ENCODE peak calls at places on chromosomes 3 and 15, in seven cellular contexts. One of them, this sample, is unnamed.

GRCh38 chr3:139448104-139448503 is 28.2 kb downstream of the RBP2 start:
- DNase-seq in SK-N-SH: no peak
- DNase-seq in GM12878: no peak
- DNase-seq in HepG2: no peak
- DNase-seq in GM12892: no peak
- DNase-seq in H1: no peak
- DNase-seq in K562: no peak
- DNase-seq in this sample: no peak

GRCh38 chr15:96366526-96366877 is 36.0 kb downstream of the NR2F2 start:
- DNase-seq in K562: no peak
- DNase-seq in GM12892: no peak
- DNase-seq in SK-N-SH: no peak
- DNase-seq in H1: peak
- DNase-seq in HepG2: no peak
- DNase-seq in GM12878: no peak
- DNase-seq in this sample: no peak

GRCh38 chr15:44738340-44738984 is 2.1 kb downstream of the TRIM69 start:
- DNase-seq in SK-N-SH: peak
- DNase-seq in HepG2: peak
- DNase-seq in GM12892: no peak
- DNase-seq in GM12878: no peak
- DNase-seq in K562: peak
- DNase-seq in H1: no peak
- DNase-seq in this sample: no peak

GRCh38 chr3:28791713-28792255 is 443.2 kb upstream of the AZI2 start:
- DNase-seq in GM12892: no peak
- DNase-seq in GM12878: no peak
- DNase-seq in HepG2: no peak
- DNase-seq in K562: no peak
- DNase-seq in H1: no peak
- DNase-seq in SK-N-SH: no peak
- DNase-seq in this sample: no peak

GRCh38 chr3:192869131-192870027 is 48.3 kb downstream of the MB21D2 start:
- DNase-seq in GM12892: no peak
- DNase-seq in HepG2: no peak
- DNase-seq in K562: no peak
- DNase-seq in SK-N-SH: no peak
- DNase-seq in H1: no peak
- DNase-seq in GM12878: no peak
- DNase-seq in this sample: no peak

GRCh38 chr3:100073555-100074307 is 40.6 kb downstream of the FILIP1L start:
- DNase-seq in K562: no peak
- DNase-seq in SK-N-SH: no peak
- DNase-seq in HepG2: no peak
- DNase-seq in H1: no peak
- DNase-seq in GM12878: no peak
- DNase-seq in GM12892: no peak
- DNase-seq in this sample: no peak

GRCh38 chr3:27431116-27431515 is 53.1 kb downstream of the SLC4A7 start:
- DNase-seq in GM12878: no peak
- DNase-seq in K562: no peak
- DNase-seq in SK-N-SH: no peak
- DNase-seq in HepG2: no peak
- DNase-seq in GM12892: no peak
- DNase-seq in H1: no peak
- DNase-seq in this sample: no peak

GRCh38 chr15:51647128-51647562 is 24.6 kb upstream of the DMXL2 start:
- DNase-seq in GM12878: no peak
- DNase-seq in HepG2: no peak
- DNase-seq in H1: no peak
- DNase-seq in SK-N-SH: peak
- DNase-seq in GM12892: no peak
- DNase-seq in K562: peak
- DNase-seq in this sample: no peak

GRCh38 chr3:155979746-155980145 is 109.3 kb downstream of the GMPS start:
- DNase-seq in H1: no peak
- DNase-seq in GM12892: no peak
- DNase-seq in K562: no peak
- DNase-seq in SK-N-SH: no peak
- DNase-seq in HepG2: no peak
- DNase-seq in GM12878: no peak
- DNase-seq in this sample: no peak

GRCh38 chr3:172217877-172218276 is 178.5 kb downstream of the FNDC3B start:
- DNase-seq in GM12878: no peak
- DNase-seq in H1: no peak
- DNase-seq in HepG2: no peak
- DNase-seq in GM12892: no peak
- DNase-seq in K562: no peak
- DNase-seq in SK-N-SH: no peak
- DNase-seq in this sample: no peak

GRCh38 chr15:43948691-43949325 is 122.0 kb downstream of the WDR76 start:
- DNase-seq in SK-N-SH: no peak
- DNase-seq in HepG2: no peak
- DNase-seq in GM12878: peak
- DNase-seq in H1: no peak
- DNase-seq in GM12892: no peak
- DNase-seq in K562: no peak
- DNase-seq in this sample: no peak

GRCh38 chr3:11035757-11036505 is 43.4 kb downstream of the SLC6A1 start:
- DNase-seq in GM12878: no peak
- DNase-seq in SK-N-SH: no peak
- DNase-seq in GM12892: no peak
- DNase-seq in HepG2: no peak
- DNase-seq in H1: no peak
- DNase-seq in K562: no peak
- DNase-seq in this sample: no peak

GRCh38 chr3:169668081-169668956 is 4.8 kb upstream of the MECOM start:
- DNase-seq in GM12892: no peak
- DNase-seq in K562: no peak
- DNase-seq in GM12878: no peak
- DNase-seq in HepG2: no peak
- DNase-seq in SK-N-SH: peak
- DNase-seq in H1: peak
- DNase-seq in this sample: no peak

GRCh38 chr3:44893097-44893496 is 18.7 kb downstream of the TGM4 start:
- DNase-seq in GM12878: no peak
- DNase-seq in H1: no peak
- DNase-seq in HepG2: no peak
- DNase-seq in GM12892: no peak
- DNase-seq in SK-N-SH: no peak
- DNase-seq in K562: no peak
- DNase-seq in this sample: no peak

GRCh38 chr3:126720596-126720995 is 16.6 kb downstream of the CHCHD6 start:
- DNase-seq in HepG2: no peak
- DNase-seq in K562: no peak
- DNase-seq in SK-N-SH: no peak
- DNase-seq in H1: no peak
- DNase-seq in GM12878: no peak
- DNase-seq in GM12892: no peak
- DNase-seq in this sample: no peak

GRCh38 chr3:193833592-193833991 is 240.6 kb downstream of the OPA1 start:
- DNase-seq in GM12892: no peak
- DNase-seq in SK-N-SH: no peak
- DNase-seq in HepG2: no peak
- DNase-seq in H1: no peak
- DNase-seq in K562: no peak
- DNase-seq in GM12878: no peak
- DNase-seq in this sample: no peak

GRCh38 chr15:85755942-85756341 is 38.8 kb downstream of the KLHL25 start:
- DNase-seq in K562: no peak
- DNase-seq in GM12878: no peak
- DNase-seq in SK-N-SH: no peak
- DNase-seq in HepG2: no peak
- DNase-seq in GM12892: no peak
- DNase-seq in H1: no peak
- DNase-seq in this sample: no peak

GRCh38 chr3:32862247-32863013 is 44.6 kb downstream of the TRIM71 start:
- DNase-seq in HepG2: no peak
- DNase-seq in K562: no peak
- DNase-seq in GM12878: no peak
- DNase-seq in SK-N-SH: no peak
- DNase-seq in H1: no peak
- DNase-seq in GM12892: no peak
- DNase-seq in this sample: no peak

GRCh38 chr3:172125963-172126403 is 86.6 kb downstream of the FNDC3B start:
- DNase-seq in GM12878: no peak
- DNase-seq in H1: no peak
- DNase-seq in SK-N-SH: no peak
- DNase-seq in HepG2: no peak
- DNase-seq in K562: no peak
- DNase-seq in GM12892: no peak
- DNase-seq in this sample: no peak

GRCh38 chr15:71424765-71425164 is 309.5 kb downstream of the THSD4 start:
- DNase-seq in GM12892: no peak
- DNase-seq in GM12878: no peak
- DNase-seq in H1: no peak
- DNase-seq in HepG2: no peak
- DNase-seq in SK-N-SH: no peak
- DNase-seq in K562: no peak
- DNase-seq in this sample: no peak

GRCh38 chr3:150133293-150133692 is 162.6 kb upstream of the PFN2 start:
- DNase-seq in K562: no peak
- DNase-seq in GM12878: no peak
- DNase-seq in GM12892: no peak
- DNase-seq in HepG2: no peak
- DNase-seq in H1: no peak
- DNase-seq in SK-N-SH: no peak
- DNase-seq in this sample: no peak

GRCh38 chr15:57591822-57592367 is at the start of gene MYZAP:
- DNase-seq in H1: peak
- DNase-seq in K562: peak
- DNase-seq in GM12892: peak
- DNase-seq in GM12878: no peak
- DNase-seq in HepG2: no peak
- DNase-seq in SK-N-SH: peak
- DNase-seq in this sample: peak
- TF ChIP-seq POLR2AphosphoS5 in H1: no peak
- TF ChIP-seq POLR2AphosphoS5 in K562: no peak
- TF ChIP-seq POLR2AphosphoS5 in GM12892: no peak
- TF ChIP-seq POLR2AphosphoS5 in GM12878: no peak
- TF ChIP-seq POLR2AphosphoS5 in HepG2: no peak
- TF ChIP-seq POLR2AphosphoS5 in SK-N-SH: no peak
- TF ChIP-seq POLR2AphosphoS5 in this sample: no peak

GRCh38 chr15:92654662-92655061 is 913 bp downstream of the FAM174B start:
- DNase-seq in H1: peak
- DNase-seq in HepG2: no peak
- DNase-seq in GM12878: no peak
- DNase-seq in SK-N-SH: no peak
- DNase-seq in GM12892: no peak
- DNase-seq in K562: no peak
- DNase-seq in this sample: no peak

GRCh38 chr15:92652576-92652966 is 3.0 kb downstream of the FAM174B start:
- DNase-seq in GM12892: no peak
- DNase-seq in SK-N-SH: no peak
- DNase-seq in H1: peak
- DNase-seq in HepG2: no peak
- DNase-seq in GM12878: no peak
- DNase-seq in K562: no peak
- DNase-seq in this sample: no peak

GRCh38 chr15:92653366-92653765 is 2.2 kb downstream of the FAM174B start:
- DNase-seq in GM12878: no peak
- DNase-seq in H1: no peak
- DNase-seq in GM12892: no peak
- DNase-seq in K562: no peak
- DNase-seq in SK-N-SH: no peak
- DNase-seq in HepG2: no peak
- DNase-seq in this sample: no peak

GRCh38 chr15:92655178-92655995 is at the start of gene FAM174B:
- DNase-seq in H1: peak
- DNase-seq in SK-N-SH: peak
- DNase-seq in GM12878: no peak
- DNase-seq in HepG2: no peak
- DNase-seq in K562: no peak
- DNase-seq in GM12892: peak
- DNase-seq in this sample: peak

DNA sequence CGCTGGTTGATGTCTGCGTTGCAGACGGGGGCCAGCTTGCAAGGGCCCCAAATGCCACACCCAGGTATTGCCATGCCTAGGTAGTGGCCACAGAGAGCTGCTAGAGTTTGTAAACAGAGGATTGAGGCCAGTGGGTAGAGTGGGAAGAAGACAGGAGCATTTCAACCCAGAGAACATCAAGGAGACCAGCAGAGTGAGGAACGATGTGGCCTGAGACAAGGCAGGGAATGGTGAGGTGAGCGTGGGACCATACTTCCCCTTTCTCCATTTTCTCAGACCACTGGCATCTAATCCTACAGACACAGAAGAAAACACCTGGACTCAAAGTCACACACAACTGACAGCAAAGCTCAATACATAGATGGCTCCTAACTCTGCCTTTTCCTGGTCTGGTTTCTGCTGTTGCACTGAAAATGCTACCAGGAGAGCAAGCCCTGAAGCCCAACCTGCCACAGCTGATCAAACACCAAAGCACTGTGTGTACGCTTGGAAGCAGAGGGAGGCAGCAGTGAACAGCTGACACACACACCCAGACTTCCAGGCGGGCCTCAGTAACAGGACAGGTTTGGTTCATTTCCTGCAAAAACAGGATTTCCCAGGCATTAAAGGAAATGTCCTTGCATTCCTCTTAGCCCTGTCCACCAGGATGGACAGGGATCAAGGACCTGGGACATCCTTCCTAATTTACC is 1.6 kb downstream of the FAM174B start:
- DNase-seq in K562: no peak
- DNase-seq in GM12878: no peak
- DNase-seq in HepG2: peak
- DNase-seq in SK-N-SH: peak
- DNase-seq in H1: peak
- DNase-seq in GM12892: no peak
- DNase-seq in this sample: no peak
- TF ChIP-seq TAF1 in K562: no peak
- TF ChIP-seq TAF1 in GM12878: no peak
- TF ChIP-seq TAF1 in HepG2: no peak
- TF ChIP-seq TAF1 in SK-N-SH: no peak
- TF ChIP-seq TAF1 in H1: no peak
- TF ChIP-seq TAF1 in GM12892: no peak
- TF ChIP-seq TAF1 in this sample: no peak

GRCh38 chr3:191686626-191687025 is 225.7 kb downstream of the PYDC2 start:
- DNase-seq in GM12878: no peak
- DNase-seq in H1: no peak
- DNase-seq in SK-N-SH: no peak
- DNase-seq in GM12892: no peak
- DNase-seq in K562: no peak
- DNase-seq in HepG2: no peak
- DNase-seq in this sample: no peak

GRCh38 chr3:191688756-191689433 is 227.9 kb downstream of the PYDC2 start:
- DNase-seq in H1: no peak
- DNase-seq in GM12892: no peak
- DNase-seq in SK-N-SH: no peak
- DNase-seq in K562: no peak
- DNase-seq in HepG2: no peak
- DNase-seq in GM12878: no peak
- DNase-seq in this sample: no peak
- TF ChIP-seq POLR2AphosphoS5 in H1: no peak
- TF ChIP-seq POLR2AphosphoS5 in GM12892: no peak
- TF ChIP-seq POLR2AphosphoS5 in SK-N-SH: no peak
- TF ChIP-seq POLR2AphosphoS5 in K562: no peak
- TF ChIP-seq POLR2AphosphoS5 in HepG2: no peak
- TF ChIP-seq POLR2AphosphoS5 in GM12878: no peak
- TF ChIP-seq POLR2AphosphoS5 in this sample: no peak

GRCh38 chr3:73401616-73402265 is 223.0 kb downstream of the PDZRN3 start:
- DNase-seq in GM12892: no peak
- DNase-seq in SK-N-SH: no peak
- DNase-seq in K562: no peak
- DNase-seq in HepG2: no peak
- DNase-seq in GM12878: no peak
- DNase-seq in H1: no peak
- DNase-seq in this sample: no peak
- TF ChIP-seq TAF1 in GM12892: no peak
- TF ChIP-seq TAF1 in SK-N-SH: no peak
- TF ChIP-seq TAF1 in K562: no peak
- TF ChIP-seq TAF1 in HepG2: no peak
- TF ChIP-seq TAF1 in GM12878: no peak
- TF ChIP-seq TAF1 in H1: no peak
- TF ChIP-seq TAF1 in this sample: no peak

This sample was measured in GM12891.